ENCODE peak calls at places on chromosomes 6 and 20, in seven cellular contexts. One of them, this sample, is unnamed.

GRCh38 chr20:36468149-36469000 is 72.9 kb upstream of the MYL9 start:
- DNase-seq in HuH-7: peak
- DNase-seq in stimulated activated CD4-positive, alpha-beta T cell treated with anti-CD3 and anti-CD28 coated beads, TNF-alpha, amount 100 ng/mL, for 1 hour: no peak
- DNase-seq in fibroblast of mammary gland: no peak
- DNase-seq in LHCN-M2: no peak
- DNase-seq in H7: no peak
- DNase-seq in vagina: no peak
- DNase-seq in this sample: peak

GRCh38 chr6:37585523-37585905 is 85.8 kb upstream of the CCDC167 start:
- DNase-seq in HuH-7: no peak
- DNase-seq in stimulated activated CD4-positive, alpha-beta T cell treated with anti-CD3 and anti-CD28 coated beads, TNF-alpha, amount 100 ng/mL, for 1 hour: no peak
- DNase-seq in fibroblast of mammary gland: no peak
- DNase-seq in LHCN-M2: no peak
- DNase-seq in H7: no peak
- DNase-seq in vagina: no peak
- DNase-seq in this sample: no peak

GRCh38 chr20:7240490-7240889 is 473.0 kb downstream of the BMP2 start:
- DNase-seq in HuH-7: no peak
- DNase-seq in stimulated activated CD4-positive, alpha-beta T cell treated with anti-CD3 and anti-CD28 coated beads, TNF-alpha, amount 100 ng/mL, for 1 hour: no peak
- DNase-seq in fibroblast of mammary gland: no peak
- DNase-seq in LHCN-M2: no peak
- DNase-seq in H7: no peak
- DNase-seq in vagina: no peak
- DNase-seq in this sample: no peak

GRCh38 chr20:49484180-49485140 is 2.0 kb upstream of the KCNB1 start:
- DNase-seq in HuH-7: peak
- DNase-seq in stimulated activated CD4-positive, alpha-beta T cell treated with anti-CD3 and anti-CD28 coated beads, TNF-alpha, amount 100 ng/mL, for 1 hour: peak
- DNase-seq in fibroblast of mammary gland: peak
- DNase-seq in LHCN-M2: peak
- DNase-seq in H7: peak
- DNase-seq in vagina: no peak
- DNase-seq in this sample: peak

GRCh38 chr6:159152014-159152413 is 17.2 kb upstream of the FNDC1 start:
- DNase-seq in HuH-7: no peak
- DNase-seq in stimulated activated CD4-positive, alpha-beta T cell treated with anti-CD3 and anti-CD28 coated beads, TNF-alpha, amount 100 ng/mL, for 1 hour: no peak
- DNase-seq in fibroblast of mammary gland: no peak
- DNase-seq in LHCN-M2: no peak
- DNase-seq in H7: no peak
- DNase-seq in vagina: no peak
- DNase-seq in this sample: no peak

GRCh38 chr6:44263357-44264100 is 1.8 kb downstream of the NFKBIE start:
- DNase-seq in HuH-7: peak
- DNase-seq in stimulated activated CD4-positive, alpha-beta T cell treated with anti-CD3 and anti-CD28 coated beads, TNF-alpha, amount 100 ng/mL, for 1 hour: no peak
- DNase-seq in fibroblast of mammary gland: no peak
- DNase-seq in LHCN-M2: no peak
- DNase-seq in H7: peak
- DNase-seq in vagina: no peak
- DNase-seq in this sample: no peak

GRCh38 chr6:16105874-16106273 is 23.0 kb upstream of the MYLIP start:
- DNase-seq in HuH-7: no peak
- DNase-seq in stimulated activated CD4-positive, alpha-beta T cell treated with anti-CD3 and anti-CD28 coated beads, TNF-alpha, amount 100 ng/mL, for 1 hour: no peak
- DNase-seq in fibroblast of mammary gland: peak
- DNase-seq in LHCN-M2: no peak
- DNase-seq in H7: no peak
- DNase-seq in vagina: no peak
- DNase-seq in this sample: no peak

GRCh38 chr6:16450285-16450684 is 211.9 kb downstream of the GMPR start:
- DNase-seq in HuH-7: no peak
- DNase-seq in stimulated activated CD4-positive, alpha-beta T cell treated with anti-CD3 and anti-CD28 coated beads, TNF-alpha, amount 100 ng/mL, for 1 hour: no peak
- DNase-seq in fibroblast of mammary gland: peak
- DNase-seq in LHCN-M2: peak
- DNase-seq in H7: no peak
- DNase-seq in vagina: no peak
- DNase-seq in this sample: no peak

GRCh38 chr6:3996349-3996748 is 82.6 kb downstream of the FAM217A start:
- DNase-seq in HuH-7: no peak
- DNase-seq in stimulated activated CD4-positive, alpha-beta T cell treated with anti-CD3 and anti-CD28 coated beads, TNF-alpha, amount 100 ng/mL, for 1 hour: no peak
- DNase-seq in fibroblast of mammary gland: no peak
- DNase-seq in LHCN-M2: no peak
- DNase-seq in H7: no peak
- DNase-seq in vagina: no peak
- DNase-seq in this sample: no peak

GRCh38 chr6:30881987-30882763 is 2.1 kb upstream of the DDR1 start:
- DNase-seq in HuH-7: no peak
- DNase-seq in stimulated activated CD4-positive, alpha-beta T cell treated with anti-CD3 and anti-CD28 coated beads, TNF-alpha, amount 100 ng/mL, for 1 hour: no peak
- DNase-seq in fibroblast of mammary gland: peak
- DNase-seq in LHCN-M2: peak
- DNase-seq in H7: peak
- DNase-seq in vagina: no peak
- DNase-seq in this sample: no peak

GRCh38 chr20:3165473-3166337 is 6.0 kb upstream of the FASTKD5 start:
- DNase-seq in HuH-7: no peak
- DNase-seq in stimulated activated CD4-positive, alpha-beta T cell treated with anti-CD3 and anti-CD28 coated beads, TNF-alpha, amount 100 ng/mL, for 1 hour: no peak
- DNase-seq in fibroblast of mammary gland: peak
- DNase-seq in LHCN-M2: peak
- DNase-seq in H7: peak
- DNase-seq in vagina: no peak
- DNase-seq in this sample: no peak

GRCh38 chr6:44257753-44258324 is 511 bp upstream of the SLC35B2 start:
- DNase-seq in HuH-7: no peak
- DNase-seq in stimulated activated CD4-positive, alpha-beta T cell treated with anti-CD3 and anti-CD28 coated beads, TNF-alpha, amount 100 ng/mL, for 1 hour: no peak
- DNase-seq in fibroblast of mammary gland: no peak
- DNase-seq in LHCN-M2: no peak
- DNase-seq in H7: no peak
- DNase-seq in vagina: no peak
- DNase-seq in this sample: no peak

GRCh38 chr6:161374971-161375873 is 101.4 kb upstream of the AGPAT4 start:
- DNase-seq in HuH-7: peak
- DNase-seq in stimulated activated CD4-positive, alpha-beta T cell treated with anti-CD3 and anti-CD28 coated beads, TNF-alpha, amount 100 ng/mL, for 1 hour: no peak
- DNase-seq in fibroblast of mammary gland: peak
- DNase-seq in LHCN-M2: no peak
- DNase-seq in H7: peak
- DNase-seq in vagina: no peak
- DNase-seq in this sample: peak

GRCh38 chr6:111573892-111574800 is 31.5 kb downstream of the TRAF3IP2 start:
- DNase-seq in HuH-7: no peak
- DNase-seq in stimulated activated CD4-positive, alpha-beta T cell treated with anti-CD3 and anti-CD28 coated beads, TNF-alpha, amount 100 ng/mL, for 1 hour: no peak
- DNase-seq in fibroblast of mammary gland: peak
- DNase-seq in LHCN-M2: peak
- DNase-seq in H7: no peak
- DNase-seq in vagina: no peak
- DNase-seq in this sample: no peak

GRCh38 chr6:125004198-125004597 is 42.0 kb downstream of the RNF217 start:
- DNase-seq in HuH-7: no peak
- DNase-seq in stimulated activated CD4-positive, alpha-beta T cell treated with anti-CD3 and anti-CD28 coated beads, TNF-alpha, amount 100 ng/mL, for 1 hour: no peak
- DNase-seq in fibroblast of mammary gland: no peak
- DNase-seq in LHCN-M2: peak
- DNase-seq in H7: no peak
- DNase-seq in vagina: no peak
- DNase-seq in this sample: no peak

GRCh38 chr20:49795125-49795424 is 17.6 kb upstream of the SLC9A8 start:
- DNase-seq in HuH-7: no peak
- DNase-seq in stimulated activated CD4-positive, alpha-beta T cell treated with anti-CD3 and anti-CD28 coated beads, TNF-alpha, amount 100 ng/mL, for 1 hour: no peak
- DNase-seq in fibroblast of mammary gland: no peak
- DNase-seq in LHCN-M2: no peak
- DNase-seq in H7: no peak
- DNase-seq in vagina: no peak
- DNase-seq in this sample: no peak

GRCh38 chr6:140463312-140463710 is 1088.9 kb upstream of the CITED2 start:
- DNase-seq in HuH-7: no peak
- DNase-seq in stimulated activated CD4-positive, alpha-beta T cell treated with anti-CD3 and anti-CD28 coated beads, TNF-alpha, amount 100 ng/mL, for 1 hour: no peak
- DNase-seq in fibroblast of mammary gland: no peak
- DNase-seq in LHCN-M2: no peak
- DNase-seq in H7: no peak
- DNase-seq in vagina: no peak
- DNase-seq in this sample: no peak

GRCh38 chr6:158452191-158452590 is 107.7 kb upstream of the TMEM181 start:
- DNase-seq in HuH-7: no peak
- DNase-seq in stimulated activated CD4-positive, alpha-beta T cell treated with anti-CD3 and anti-CD28 coated beads, TNF-alpha, amount 100 ng/mL, for 1 hour: no peak
- DNase-seq in fibroblast of mammary gland: no peak
- DNase-seq in LHCN-M2: no peak
- DNase-seq in H7: no peak
- DNase-seq in vagina: no peak
- DNase-seq in this sample: no peak

GRCh38 chr20:62973033-62973745 is 20.7 kb downstream of the SLC17A9 start:
- DNase-seq in HuH-7: no peak
- DNase-seq in stimulated activated CD4-positive, alpha-beta T cell treated with anti-CD3 and anti-CD28 coated beads, TNF-alpha, amount 100 ng/mL, for 1 hour: no peak
- DNase-seq in fibroblast of mammary gland: no peak
- DNase-seq in LHCN-M2: no peak
- DNase-seq in H7: peak
- DNase-seq in vagina: no peak
- DNase-seq in this sample: no peak

GRCh38 chr6:42050897-42051653 is 751 bp downstream of the TAF8 start:
- DNase-seq in HuH-7: no peak
- DNase-seq in stimulated activated CD4-positive, alpha-beta T cell treated with anti-CD3 and anti-CD28 coated beads, TNF-alpha, amount 100 ng/mL, for 1 hour: no peak
- DNase-seq in fibroblast of mammary gland: no peak
- DNase-seq in LHCN-M2: no peak
- DNase-seq in H7: no peak
- DNase-seq in vagina: no peak
- DNase-seq in this sample: no peak

GRCh38 chr6:104716858-104717257 is 142.9 kb downstream of the HACE1 start:
- DNase-seq in HuH-7: no peak
- DNase-seq in stimulated activated CD4-positive, alpha-beta T cell treated with anti-CD3 and anti-CD28 coated beads, TNF-alpha, amount 100 ng/mL, for 1 hour: no peak
- DNase-seq in fibroblast of mammary gland: no peak
- DNase-seq in LHCN-M2: no peak
- DNase-seq in H7: no peak
- DNase-seq in vagina: no peak
- DNase-seq in this sample: no peak

GRCh38 chr20:41245086-41245707 is 72.3 kb downstream of the ZHX3 start:
- DNase-seq in HuH-7: no peak
- DNase-seq in stimulated activated CD4-positive, alpha-beta T cell treated with anti-CD3 and anti-CD28 coated beads, TNF-alpha, amount 100 ng/mL, for 1 hour: no peak
- DNase-seq in fibroblast of mammary gland: peak
- DNase-seq in LHCN-M2: no peak
- DNase-seq in H7: peak
- DNase-seq in vagina: no peak
- DNase-seq in this sample: peak

GRCh38 chr6:26141378-26141901 is 54.2 kb downstream of the HFE start:
- DNase-seq in HuH-7: no peak
- DNase-seq in stimulated activated CD4-positive, alpha-beta T cell treated with anti-CD3 and anti-CD28 coated beads, TNF-alpha, amount 100 ng/mL, for 1 hour: no peak
- DNase-seq in fibroblast of mammary gland: no peak
- DNase-seq in LHCN-M2: no peak
- DNase-seq in H7: no peak
- DNase-seq in vagina: no peak
- DNase-seq in this sample: peak

GRCh38 chr6:146028250-146028789 is 542 bp upstream of the GRM1 start:
- DNase-seq in HuH-7: peak
- DNase-seq in stimulated activated CD4-positive, alpha-beta T cell treated with anti-CD3 and anti-CD28 coated beads, TNF-alpha, amount 100 ng/mL, for 1 hour: no peak
- DNase-seq in fibroblast of mammary gland: peak
- DNase-seq in LHCN-M2: peak
- DNase-seq in H7: peak
- DNase-seq in vagina: no peak
- DNase-seq in this sample: peak

GRCh38 chr6:5379647-5380242 is 118.4 kb downstream of the FARS2 start:
- DNase-seq in HuH-7: peak
- DNase-seq in stimulated activated CD4-positive, alpha-beta T cell treated with anti-CD3 and anti-CD28 coated beads, TNF-alpha, amount 100 ng/mL, for 1 hour: no peak
- DNase-seq in fibroblast of mammary gland: peak
- DNase-seq in LHCN-M2: peak
- DNase-seq in H7: peak
- DNase-seq in vagina: no peak
- DNase-seq in this sample: peak

GRCh38 chr6:47970826-47971225 is 140.2 kb downstream of the PTCHD4 start:
- DNase-seq in HuH-7: no peak
- DNase-seq in stimulated activated CD4-positive, alpha-beta T cell treated with anti-CD3 and anti-CD28 coated beads, TNF-alpha, amount 100 ng/mL, for 1 hour: no peak
- DNase-seq in fibroblast of mammary gland: no peak
- DNase-seq in LHCN-M2: no peak
- DNase-seq in H7: no peak
- DNase-seq in vagina: no peak
- DNase-seq in this sample: no peak

GRCh38 chr20:25065625-25066338 is 7.8 kb upstream of the ACSS1 start:
- DNase-seq in HuH-7: peak
- DNase-seq in stimulated activated CD4-positive, alpha-beta T cell treated with anti-CD3 and anti-CD28 coated beads, TNF-alpha, amount 100 ng/mL, for 1 hour: peak
- DNase-seq in fibroblast of mammary gland: peak
- DNase-seq in LHCN-M2: peak
- DNase-seq in H7: peak
- DNase-seq in vagina: no peak
- DNase-seq in this sample: peak

GRCh38 chr20:1241456-1241855 is 15.6 kb downstream of the RAD21L1 start:
- DNase-seq in HuH-7: no peak
- DNase-seq in stimulated activated CD4-positive, alpha-beta T cell treated with anti-CD3 and anti-CD28 coated beads, TNF-alpha, amount 100 ng/mL, for 1 hour: no peak
- DNase-seq in fibroblast of mammary gland: no peak
- DNase-seq in LHCN-M2: no peak
- DNase-seq in H7: no peak
- DNase-seq in vagina: no peak
- DNase-seq in this sample: no peak

GRCh38 chr20:62308102-62308822 is 5.5 kb downstream of the ADRM1 start:
- DNase-seq in HuH-7: no peak
- DNase-seq in stimulated activated CD4-positive, alpha-beta T cell treated with anti-CD3 and anti-CD28 coated beads, TNF-alpha, amount 100 ng/mL, for 1 hour: no peak
- DNase-seq in fibroblast of mammary gland: no peak
- DNase-seq in LHCN-M2: no peak
- DNase-seq in H7: no peak
- DNase-seq in vagina: no peak
- DNase-seq in this sample: no peak

GRCh38 chr20:62907377-62908317 is 18.7 kb downstream of the DIDO1 start:
- DNase-seq in HuH-7: peak
- DNase-seq in stimulated activated CD4-positive, alpha-beta T cell treated with anti-CD3 and anti-CD28 coated beads, TNF-alpha, amount 100 ng/mL, for 1 hour: no peak
- DNase-seq in fibroblast of mammary gland: no peak
- DNase-seq in LHCN-M2: no peak
- DNase-seq in H7: peak
- DNase-seq in vagina: no peak
- DNase-seq in this sample: peak

GRCh38 chr6:137315081-137315480 is 95.9 kb upstream of the IFNGR1 start:
- DNase-seq in HuH-7: no peak
- DNase-seq in stimulated activated CD4-positive, alpha-beta T cell treated with anti-CD3 and anti-CD28 coated beads, TNF-alpha, amount 100 ng/mL, for 1 hour: no peak
- DNase-seq in fibroblast of mammary gland: no peak
- DNase-seq in LHCN-M2: no peak
- DNase-seq in H7: no peak
- DNase-seq in vagina: no peak
- DNase-seq in this sample: peak

GRCh38 chr20:667351-668034 is 8.1 kb downstream of the SCRT2 start:
- DNase-seq in HuH-7: peak
- DNase-seq in stimulated activated CD4-positive, alpha-beta T cell treated with anti-CD3 and anti-CD28 coated beads, TNF-alpha, amount 100 ng/mL, for 1 hour: peak
- DNase-seq in fibroblast of mammary gland: peak
- DNase-seq in LHCN-M2: peak
- DNase-seq in H7: peak
- DNase-seq in vagina: no peak
- DNase-seq in this sample: peak

GRCh38 chr6:147621280-147621679 is 112.8 kb downstream of the SAMD5 start:
- DNase-seq in HuH-7: no peak
- DNase-seq in stimulated activated CD4-positive, alpha-beta T cell treated with anti-CD3 and anti-CD28 coated beads, TNF-alpha, amount 100 ng/mL, for 1 hour: no peak
- DNase-seq in fibroblast of mammary gland: peak
- DNase-seq in LHCN-M2: peak
- DNase-seq in H7: no peak
- DNase-seq in vagina: no peak
- DNase-seq in this sample: peak

GRCh38 chr20:45465492-45466266 is 3.9 kb upstream of the WFDC2 start:
- DNase-seq in HuH-7: no peak
- DNase-seq in stimulated activated CD4-positive, alpha-beta T cell treated with anti-CD3 and anti-CD28 coated beads, TNF-alpha, amount 100 ng/mL, for 1 hour: no peak
- DNase-seq in fibroblast of mammary gland: no peak
- DNase-seq in LHCN-M2: no peak
- DNase-seq in H7: no peak
- DNase-seq in vagina: peak
- DNase-seq in this sample: no peak